ENCODE peak calls at places on chromosomes 16 and 17, in four cellular contexts. B is lower lobe of right lung, J is upper lobe of right lung, M is spleen. W is an unnamed sample. For H3K4me1, the result is how much of the 10 kb centered on the place peaks cover.

GRCh38 chr17:40516581-40517285 is 15.3 kb upstream of the TNS4 start:
- DNase-seq in B (no peak), J (peak), M (peak), W (peak)

GRCh38 chr17:74677558-74678466 is 34.9 kb downstream of the CD300LF start:
- DNase-seq in M (peak), B (no peak), J (no peak), W (peak)

GRCh38 chr17:40450175-40450574 is 6.9 kb downstream of the IGFBP4 start:
- DNase-seq in M (no peak), B (no peak), J (no peak), W (peak)

GRCh38 chr16:8972843-8973586 is 9.3 kb upstream of the USP7 start:
- DNase-seq in M (no peak), B (no peak), J (no peak), W (no peak)

GRCh38 chr16:48197294-48197693 is 41.5 kb upstream of the ABCC12 start:
- DNase-seq in J (no peak), B (no peak), M (no peak), W (no peak)

GRCh38 chr16:49836668-49837067 is 19.2 kb downstream of the ZNF423 start:
- DNase-seq in M (no peak), J (no peak), B (no peak), W (no peak)

GRCh38 chr16:54926166-54926838 is 4.4 kb upstream of the IRX5 start:
- DNase-seq in B (no peak), J (no peak), M (no peak), W (no peak)

GRCh38 chr17:2396568-2397246 is 4.2 kb downstream of the MNT start:
- DNase-seq in M (peak), B (peak), J (peak), W (peak)

GRCh38 chr17:66713533-66714042 is 121.3 kb upstream of the CACNG5 start:
- DNase-seq in M (no peak), B (no peak), J (no peak), W (no peak)

GRCh38 chr17:44642861-44643260 is 13.4 kb upstream of the MEIOC start:
- DNase-seq in M (no peak), J (no peak), B (no peak), W (no peak)

GRCh38 chr17:66985338-66985737 is 20.8 kb downstream of the CACNG4 start:
- DNase-seq in J (no peak), B (no peak), M (no peak), W (no peak)

GRCh38 chr17:42675984-42676423 is 790 bp downstream of the PLEKHH3 start:
- DNase-seq in M (peak), B (peak), J (peak), W (no peak)

GRCh38 chr17:50056217-50056960 is 479 bp downstream of the ITGA3 start:
- DNase-seq in M (peak), J (peak), B (peak), W (peak)

GRCh38 chr17:15441315-15441714 is 26.1 kb downstream of the CDRT4 start:
- DNase-seq in B (no peak), M (no peak), J (no peak), W (no peak)

GRCh38 chr17:61201211-61201610 is 198.4 kb upstream of the TBX2 start:
- DNase-seq in M (no peak), J (no peak), B (no peak), W (no peak)

GRCh38 chr16:29743827-29744531 is 1.8 kb downstream of the C16orf54 start:
- DNase-seq in M (peak), J (no peak), B (no peak), W (no peak)

GRCh38 chr17:14838567-14838966 is 426.6 kb downstream of the PMP22 start:
- DNase-seq in M (no peak), J (no peak), B (no peak), W (no peak)

GRCh38 chr17:79572136-79572915 is 38.5 kb downstream of the RBFOX3 start:
- DNase-seq in J (no peak), B (peak), M (peak), W (no peak)

GRCh38 chr17:64357191-64357981 is 33.3 kb downstream of the PECAM1 start:
- DNase-seq in M (no peak), B (no peak), J (peak), W (no peak)

GRCh38 chr17:4892499-4893221 is 6.7 kb upstream of the C17orf107 start:
- DNase-seq in B (no peak), J (no peak), M (no peak), W (no peak)

GRCh38 chr16:72013389-72013788 is 4.8 kb downstream of the DHODH start:
- DNase-seq in J (peak), B (peak), M (no peak), W (peak)

GRCh38 chr17:78324391-78325075 is 35.3 kb downstream of the SOCS3 start:
- DNase-seq in B (peak), M (no peak), J (no peak), W (no peak)

GRCh38 chr17:6546069-6546718 is 10.2 kb downstream of the PITPNM3 start:
- DNase-seq in J (no peak), B (no peak), M (no peak), W (no peak)

DNA sequence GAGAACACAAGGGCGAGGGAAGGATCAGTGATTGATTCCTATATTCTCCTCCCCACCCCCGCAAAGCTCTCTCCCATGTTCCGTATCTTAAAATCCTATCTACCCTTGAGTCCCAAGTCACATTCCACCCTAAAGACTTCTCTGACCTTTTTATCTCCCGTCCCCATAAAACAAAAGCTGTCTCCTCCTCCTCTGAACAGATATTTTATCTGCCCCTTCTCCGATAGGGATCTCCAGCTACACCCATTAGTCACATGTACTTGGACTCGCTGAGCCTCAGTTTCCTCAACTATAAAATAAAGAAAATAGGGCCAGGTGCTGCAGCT is 12.8 kb downstream of the GGA2 start:
- DNase-seq in B (no peak), M (no peak), J (no peak), W (no peak)
- H3K4me1 ChIP-seq in B (half or more), M (half or more), J (under half), W (under half)

DNA sequence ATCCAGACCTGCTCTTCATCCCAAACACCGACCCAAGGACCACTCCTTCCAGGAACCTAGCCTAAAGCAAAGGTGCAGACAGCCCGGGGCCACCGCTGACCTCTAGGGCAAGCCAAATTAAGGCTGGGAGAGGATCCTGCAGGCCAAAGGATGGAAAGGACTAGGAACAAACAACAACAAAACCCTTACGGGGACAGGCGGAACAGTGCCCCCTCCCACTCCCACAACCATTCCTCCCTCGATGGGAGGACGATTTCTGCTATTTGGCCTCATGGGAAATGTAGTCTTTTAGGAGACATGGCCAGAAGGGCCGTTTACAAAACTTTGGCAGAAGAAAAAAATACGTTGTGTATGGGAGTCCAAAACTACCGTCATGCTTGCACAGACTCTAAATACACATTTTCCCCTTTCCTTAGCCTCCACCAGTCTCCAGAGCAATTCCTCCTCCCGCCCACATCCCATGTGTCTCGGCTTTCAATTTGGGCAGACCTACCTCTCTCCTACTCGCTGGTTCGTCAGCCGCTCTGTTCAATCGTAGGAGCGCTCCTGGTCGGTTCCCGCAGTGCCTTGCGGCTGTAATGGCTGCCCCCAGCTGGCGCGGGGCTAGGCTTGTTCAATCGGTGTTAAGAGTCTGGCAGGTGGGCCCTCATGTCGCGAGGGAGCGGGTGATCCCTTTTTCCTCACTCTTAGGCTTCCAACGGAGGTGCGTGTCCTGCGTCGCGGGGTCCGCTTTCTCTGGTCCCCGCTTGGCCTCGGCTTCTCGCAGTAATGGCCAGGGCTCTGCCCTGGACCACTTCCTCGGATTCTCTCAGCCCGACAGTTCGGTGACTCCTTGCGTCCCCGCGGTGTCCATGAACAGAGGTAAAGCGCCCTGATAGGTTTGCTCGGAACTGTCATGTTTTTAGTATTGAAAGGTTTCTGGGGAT is at the start of gene ERAL1:
- DNase-seq in B (peak), M (peak), J (peak), W (peak)
- H3K27ac ChIP-seq in B (peak), M (peak), J (peak), W (peak)

DNA sequence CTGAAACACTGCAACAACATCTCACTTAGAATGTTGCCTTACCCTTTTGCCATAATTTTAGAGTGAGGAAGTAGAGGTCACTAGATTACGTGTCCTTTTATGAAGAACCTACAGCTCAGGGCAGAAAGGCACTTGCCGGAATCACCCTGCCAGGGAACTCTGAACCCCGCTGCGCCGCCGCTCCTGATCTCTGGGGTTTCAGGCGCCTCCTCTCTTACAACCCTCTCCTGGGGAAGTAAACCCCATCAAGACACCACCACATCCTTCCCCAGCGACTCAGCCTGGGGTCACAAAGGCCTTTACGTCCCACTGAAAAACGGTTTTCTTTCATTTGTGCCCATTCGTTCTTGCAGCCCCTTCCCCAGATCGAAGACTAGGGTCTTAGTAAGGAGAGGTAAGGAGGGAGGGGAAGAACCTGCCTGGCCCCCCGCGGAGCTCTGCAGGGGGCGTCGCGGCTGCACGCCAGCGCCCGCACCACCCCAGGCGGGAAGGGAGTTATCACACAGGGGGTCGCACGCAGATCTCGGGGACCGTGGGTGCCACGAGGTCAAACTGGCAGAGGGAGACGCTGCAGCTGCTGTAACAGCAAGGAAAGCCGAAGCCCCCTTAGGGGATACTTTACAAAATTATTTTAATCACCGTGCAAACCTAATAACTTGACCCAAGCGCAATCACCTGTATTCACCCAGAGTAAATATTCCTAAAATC is 1.0 kb upstream of the HLF start:
- DNase-seq in J (no peak), B (no peak), M (no peak), W (no peak)
- H3K4me1 ChIP-seq in J (under half), B (under half), M (under half), W (under half)

GRCh38 chr16:68658258-68658973 is 13.3 kb downstream of the CDH3 start:
- DNase-seq in B (no peak), J (peak), M (no peak), W (no peak)

GRCh38 chr16:68655806-68656205 is 10.7 kb downstream of the CDH3 start:
- DNase-seq in B (no peak), M (no peak), J (peak), W (no peak)

GRCh38 chr16:68658974-68659360 is 13.9 kb downstream of the CDH3 start:
- DNase-seq in M (no peak), J (no peak), B (no peak), W (no peak)

GRCh38 chr16:68652659-68653058 is 7.5 kb downstream of the CDH3 start:
- DNase-seq in M (no peak), J (no peak), B (no peak), W (no peak)

GRCh38 chr16:68656771-68657170 is 11.7 kb downstream of the CDH3 start:
- DNase-seq in M (no peak), B (no peak), J (peak), W (no peak)
- H3K27ac ChIP-seq in M (no peak), B (no peak), J (no peak), W (no peak)

GRCh38 chr17:28983286-28984240 is 22.3 kb downstream of the SEZ6 start:
- DNase-seq in B (no peak), J (no peak), M (no peak), W (no peak)
- H3K4me1 ChIP-seq in B (under half), J (under half), M (under half), W (under half)

GRCh38 chr16:27720731-27721547 is 171.0 kb downstream of the KATNIP start:
- DNase-seq in M (peak), B (no peak), J (peak), W (no peak)
- H3K27ac ChIP-seq in M (peak), B (peak), J (peak), W (no peak)

W was measured in CD4-positive, CD25-positive, alpha-beta regulatory T cell.